ENCODE peak calls at places on chromosomes 4 and X, in eight cellular contexts. S is IMR-90; I is tibial nerve; K is stomach; E is SJSA1; O is heart right ventricle; L is endothelial cell of umbilical vein; G is CD8-positive, alpha-beta memory T cell. A is an unnamed sample. For H3K4me1 and H3K27me3, the result is how much of the 10 kb centered on the place peaks cover.

GRCh38 chr4:74006009-74006476 is 7.6 kb upstream of the CXCL5 start:
- DNase-seq in S (peak), I (no peak), K (no peak), E (no peak), O (no peak), L (no peak), G (no peak), A (no peak)

GRCh38 chr4:186627226-186627865 is 72.0 kb upstream of the MTNR1A start:
- DNase-seq in S (peak), I (no peak), K (no peak), E (no peak), O (no peak), L (no peak), G (no peak), A (no peak)

GRCh38 chr4:38491854-38492478 is 172.0 kb upstream of the KLF3 start:
- DNase-seq in S (no peak), I (no peak), K (no peak), E (no peak), O (no peak), L (no peak), G (no peak), A (no peak)

GRCh38 chrX:18558799-18559198 is 113.1 kb downstream of the RS1 start:
- DNase-seq in S (no peak), I (no peak), K (no peak), E (no peak), O (no peak), L (no peak), G (no peak), A (no peak)

GRCh38 chr4:38603652-38604051 is 60.3 kb upstream of the KLF3 start:
- DNase-seq in S (no peak), I (no peak), K (no peak), E (no peak), O (no peak), L (no peak), G (no peak), A (no peak)

GRCh38 chr4:2800691-2801596 is 8.1 kb downstream of the SH3BP2 start:
- DNase-seq in S (peak), I (peak), K (peak), E (no peak), O (peak), L (peak), G (no peak), A (peak)

GRCh38 chrX:130111935-130112221 is 1.6 kb upstream of the ELF4 start:
- DNase-seq in S (no peak), I (no peak), K (no peak), E (no peak), O (no peak), L (no peak), G (no peak), A (no peak)

GRCh38 chrX:63514575-63514967 is 163.4 kb upstream of the SPIN4 start:
- DNase-seq in S (no peak), I (no peak), K (no peak), E (no peak), O (no peak), L (no peak), G (no peak), A (no peak)

GRCh38 chr4:141501931-141502330 is 134.5 kb upstream of the IL15 start:
- DNase-seq in S (peak), I (no peak), K (no peak), E (no peak), O (no peak), L (peak), G (no peak), A (no peak)

GRCh38 chr4:99853190-99853589 is 36.6 kb downstream of the DAPP1 start:
- DNase-seq in S (no peak), I (no peak), K (no peak), E (no peak), O (no peak), L (no peak), G (no peak), A (no peak)

GRCh38 chr4:40427138-40427537 is 92.0 kb downstream of the CHRNA9 start:
- DNase-seq in S (no peak), I (no peak), K (no peak), E (no peak), O (no peak), L (no peak), G (no peak), A (no peak)

DNA sequence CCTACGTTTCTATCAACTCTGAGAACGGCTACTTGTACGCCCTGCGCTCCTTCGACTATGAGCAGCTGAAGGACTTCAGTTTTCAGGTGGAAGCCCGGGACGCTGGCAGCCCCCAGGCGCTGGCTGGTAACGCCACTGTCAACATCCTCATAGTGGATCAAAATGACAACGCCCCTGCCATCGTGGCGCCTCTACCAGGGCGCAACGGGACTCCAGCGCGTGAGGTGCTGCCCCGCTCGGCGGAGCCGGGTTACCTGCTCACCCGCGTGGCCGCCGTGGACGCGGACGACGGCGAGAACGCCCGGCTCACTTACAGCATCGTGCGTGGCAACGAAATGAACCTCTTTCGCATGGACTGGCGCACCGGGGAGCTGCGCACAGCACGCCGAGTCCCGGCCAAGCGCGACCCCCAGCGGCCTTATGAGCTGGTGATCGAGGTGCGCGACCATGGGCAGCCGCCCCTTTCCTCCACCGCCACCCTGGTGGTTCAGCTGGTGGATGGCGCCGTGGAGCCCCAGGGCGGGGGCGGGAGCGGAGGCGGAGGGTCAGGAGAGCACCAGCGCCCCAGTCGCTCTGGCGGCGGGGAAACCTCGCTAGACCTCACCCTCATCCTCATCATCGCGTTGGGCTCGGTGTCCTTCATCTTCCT is 2.7 kb downstream of the PCDH10 start:
- DNase-seq in S (no peak), I (no peak), K (no peak), E (no peak), O (no peak), L (peak), G (no peak), A (peak)
- H3K4me1 ChIP-seq in S (under half), I (half or more), K (under half), E (under half), O (half or more), L (under half), G (under half), A (under half)

GRCh38 chr4:7191546-7192251 is 639 bp upstream of the SORCS2 start:
- DNase-seq in S (no peak), I (no peak), K (no peak), E (no peak), O (no peak), L (no peak), G (no peak), A (peak)

GRCh38 chr4:7192252-7193039 is at the start of gene SORCS2:
- DNase-seq in S (peak), I (peak), K (peak), E (no peak), O (peak), L (peak), G (peak), A (peak)

GRCh38 chr4:7195138-7195510 is 2.8 kb downstream of the SORCS2 start:
- DNase-seq in S (no peak), I (no peak), K (no peak), E (no peak), O (no peak), L (no peak), G (no peak), A (no peak)

GRCh38 chr4:7194251-7195137 is 2.2 kb downstream of the SORCS2 start:
- DNase-seq in S (no peak), I (no peak), K (no peak), E (no peak), O (peak), L (no peak), G (no peak), A (no peak)

DNA sequence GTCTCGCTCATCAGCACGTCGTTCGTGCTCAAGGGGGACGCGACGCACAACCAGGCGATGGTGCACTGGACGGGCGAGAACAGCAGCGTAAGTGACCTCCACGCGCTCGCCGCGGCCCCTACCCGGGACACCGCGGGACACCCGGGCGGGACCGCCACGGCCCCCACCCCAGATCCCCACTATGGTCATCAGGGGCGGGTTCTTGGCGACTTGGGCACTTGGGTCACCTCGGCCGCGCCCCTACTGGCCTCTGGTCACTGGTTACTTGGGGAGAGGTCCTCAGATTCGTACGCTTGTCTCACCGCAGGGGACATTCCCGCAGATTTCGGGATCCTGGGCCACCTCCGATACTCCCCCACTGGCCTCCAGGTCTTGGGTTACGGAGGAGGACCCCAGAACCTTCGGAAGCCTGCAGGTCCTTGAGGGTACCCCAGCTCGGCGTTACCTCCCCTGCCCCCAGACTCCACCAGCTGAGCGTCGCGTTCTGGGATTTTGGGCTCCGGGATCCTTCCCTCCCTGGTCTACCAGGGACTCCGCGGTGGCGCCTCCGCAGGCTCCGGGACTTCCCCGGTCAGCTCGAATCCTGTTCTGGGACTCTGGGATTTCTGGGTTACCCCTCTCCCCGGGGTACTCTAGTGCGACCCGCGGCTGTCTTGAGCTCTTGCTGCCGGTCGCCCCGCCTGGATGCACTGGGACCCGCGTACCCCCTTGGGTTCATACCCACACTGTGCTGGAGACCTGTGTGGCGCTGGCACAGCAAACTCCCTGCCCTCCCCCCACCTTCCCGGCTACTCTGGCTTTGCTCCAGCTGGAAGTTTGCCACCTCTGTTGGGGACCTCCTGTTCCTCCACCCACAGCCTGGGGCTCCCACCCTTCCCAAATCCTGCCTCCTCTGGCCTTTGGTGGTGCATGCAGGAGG is 961 bp downstream of the SORCS2 start:
- DNase-seq in S (no peak), I (no peak), K (no peak), E (no peak), O (no peak), L (no peak), G (no peak), A (peak)
- H3K27me3 ChIP-seq in S (half or more), I (under half), K (half or more), E (under half), O (under half), L (under half), G (under half), A (under half)

GRCh38 chr4:158802914-158803313 is 34.1 kb downstream of the FNIP2 start:
- DNase-seq in S (no peak), I (no peak), K (no peak), E (no peak), O (no peak), L (no peak), G (no peak), A (no peak)
- H3K4me1 ChIP-seq in S (under half), I (under half), K (under half), E (under half), O (half or more), L (under half), G (under half), A (half or more)

GRCh38 chrX:72002886-72003285 is 92.2 kb downstream of the NHSL2 start:
- DNase-seq in S (no peak), I (no peak), K (no peak), E (no peak), O (no peak), L (no peak), G (no peak), A (no peak)
- H3K27me3 ChIP-seq in S (under half), I (under half), K (under half), E (under half), O (under half), L (under half), G (under half), A (under half)

GRCh38 chr4:23856630-23857029 is 33.2 kb downstream of the PPARGC1A start:
- DNase-seq in S (no peak), I (no peak), K (peak), E (no peak), O (peak), L (no peak), G (no peak), A (no peak)

GRCh38 chr4:23855912-23856605 is 33.8 kb downstream of the PPARGC1A start:
- DNase-seq in S (peak), I (no peak), K (no peak), E (peak), O (no peak), L (no peak), G (no peak), A (no peak)

GRCh38 chr4:23861897-23862296 is 27.9 kb downstream of the PPARGC1A start:
- DNase-seq in S (no peak), I (no peak), K (no peak), E (no peak), O (no peak), L (no peak), G (no peak), A (no peak)

GRCh38 chr4:23853986-23854385 is 35.9 kb downstream of the PPARGC1A start:
- DNase-seq in S (no peak), I (no peak), K (no peak), E (no peak), O (no peak), L (no peak), G (no peak), A (no peak)

DNA sequence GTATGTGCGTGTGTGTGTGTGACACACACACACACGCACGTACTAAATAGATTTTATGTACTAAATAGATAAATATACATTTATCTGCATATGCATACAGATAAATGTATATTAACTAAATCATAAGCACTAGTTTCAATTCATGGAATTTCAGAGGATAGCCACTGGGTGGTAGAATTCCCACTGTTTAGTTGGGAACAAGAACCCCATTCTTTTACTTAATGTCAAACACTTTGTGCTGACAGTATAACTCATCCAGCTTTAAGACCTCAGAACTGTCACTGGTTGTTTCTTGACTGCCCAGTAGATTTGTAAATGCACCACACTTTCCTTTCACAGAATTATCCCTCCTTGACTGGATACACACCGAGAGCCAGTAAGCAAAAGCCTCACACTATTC is 32.5 kb downstream of the PPARGC1A start:
- DNase-seq in S (peak), I (no peak), K (no peak), E (no peak), O (no peak), L (no peak), G (no peak), A (no peak)
- H3K4me1 ChIP-seq in S (under half), I (under half), K (under half), E (under half), O (half or more), L (under half), G (under half), A (under half)

GRCh38 chr4:87565746-87566145 is 36.6 kb upstream of the SPARCL1 start:
- DNase-seq in S (no peak), I (no peak), K (no peak), E (no peak), O (no peak), L (no peak), G (no peak), A (no peak)

GRCh38 chr4:87559090-87559837 is 30.1 kb upstream of the SPARCL1 start:
- DNase-seq in S (no peak), I (no peak), K (peak), E (no peak), O (no peak), L (no peak), G (no peak), A (no peak)

GRCh38 chr4:87557348-87557747 is 28.2 kb upstream of the SPARCL1 start:
- DNase-seq in S (no peak), I (no peak), K (no peak), E (no peak), O (no peak), L (no peak), G (no peak), A (no peak)

GRCh38 chr4:87555751-87556619 is 26.8 kb upstream of the SPARCL1 start:
- DNase-seq in S (peak), I (no peak), K (no peak), E (no peak), O (no peak), L (peak), G (no peak), A (no peak)

DNA sequence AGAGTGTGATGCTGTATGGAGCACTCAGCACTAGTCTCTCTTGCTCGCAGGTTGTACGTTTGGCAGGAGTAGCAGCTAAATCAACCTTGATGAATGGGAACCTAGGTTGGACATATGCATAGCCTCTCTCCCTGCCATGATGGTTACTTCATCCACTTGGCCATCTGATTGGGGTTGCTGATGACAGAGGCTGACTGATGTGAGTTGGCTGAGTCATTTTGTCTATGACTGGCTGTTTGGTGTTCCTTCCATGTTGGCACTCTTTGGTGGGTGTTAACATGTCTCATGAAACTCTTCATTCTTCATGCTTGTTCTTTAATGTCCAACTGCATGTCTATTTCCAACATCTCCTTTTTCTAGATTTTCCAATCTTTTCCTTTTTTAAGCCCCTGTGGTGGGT is 31.6 kb upstream of the SPARCL1 start:
- DNase-seq in S (no peak), I (no peak), K (no peak), E (no peak), O (no peak), L (no peak), G (no peak), A (no peak)
- H3K27me3 ChIP-seq in S (under half), I (under half), K (under half), E (under half), O (under half), L (under half), G (under half), A (under half)